ENCODE peak calls at places on chromosomes 11 and 22, in four cellular contexts. Q, S, J and K are unnamed samples.

GRCh38 chr22:43501951-43502874 is 90.4 kb downstream of the MPPED1 start:
- DNase-seq in J (no peak), Q (no peak), S (no peak), K (no peak)

GRCh38 chr22:41411021-41411851 is 29.5 kb downstream of the TEF start:
- DNase-seq in Q (no peak), J (peak; percentile 48), S (no peak), K (no peak)

GRCh38 chr11:17748761-17749721 is 14.5 kb downstream of the KCNC1 start:
- DNase-seq in S (no peak), J (no peak), Q (no peak), K (no peak)

GRCh38 chr11:57641011-57641410 is 8.7 kb downstream of the YPEL4 start:
- DNase-seq in Q (no peak), S (no peak), J (no peak), K (no peak)

GRCh38 chr11:9206496-9206895 is 58.7 kb downstream of the DENND5A start:
- DNase-seq in J (no peak), Q (no peak), S (no peak), K (no peak)

GRCh38 chr11:19311306-19312030 is 70.7 kb upstream of the E2F8 start:
- DNase-seq in Q (no peak), J (peak; percentile 64), S (peak; percentile 69), K (no peak)

GRCh38 chr22:16922076-16922475 is 85.9 kb downstream of the GAB4 start:
- DNase-seq in S (no peak), Q (no peak), J (no peak), K (no peak)

GRCh38 chr11:48150213-48150612 is 66.4 kb upstream of the OR4B1 start:
- DNase-seq in J (no peak), Q (no peak), S (no peak), K (no peak)

GRCh38 chr22:19951351-19951750 is 9.7 kb upstream of the TXNRD2 start:
- DNase-seq in J (no peak), S (no peak), Q (no peak), K (no peak)

GRCh38 chr11:391117-392017 is 2.6 kb upstream of the PKP3 start:
- DNase-seq in J (no peak), Q (no peak), S (no peak), K (no peak)

GRCh38 chr22:38745676-38746460 is 9.9 kb downstream of the SUN2 start:
- DNase-seq in S (no peak), Q (no peak), J (no peak), K (no peak)

GRCh38 chr11:61090982-61091372 is 11.3 kb upstream of the CD5 start:
- DNase-seq in S (no peak), Q (no peak), J (no peak), K (no peak)

GRCh38 chr22:24982301-24983056 is 30.0 kb downstream of the KIAA1671 start:
- DNase-seq in Q (no peak), J (no peak), S (no peak), K (no peak)

GRCh38 chr22:43005106-43005505 is 9.8 kb downstream of the PACSIN2 start:
- DNase-seq in Q (no peak), J (no peak), S (no peak), K (no peak)

GRCh38 chr11:12377824-12378593 is 638 bp downstream of the PARVA start:
- DNase-seq in J (peak; percentile 88), S (peak; percentile 69), Q (no peak), K (no peak)

GRCh38 chr11:1117970-1118369 is 39.8 kb upstream of the MUC5AC start:
- DNase-seq in Q (no peak), S (no peak), J (no peak), K (no peak)

GRCh38 chr11:95764267-95764898 is 25.2 kb downstream of the FAM76B start:
- DNase-seq in Q (no peak), S (no peak), J (no peak), K (no peak)

GRCh38 chr11:61075891-61076290 is 26.4 kb upstream of the CD5 start:
- DNase-seq in S (no peak), J (no peak), Q (no peak), K (no peak)

GRCh38 chr11:47867821-47868220 is 19.7 kb upstream of the NUP160 start:
- DNase-seq in S (no peak), J (no peak), Q (no peak), K (no peak)

GRCh38 chr11:124329787-124330478 is 9.9 kb upstream of the OR8D2 start:
- DNase-seq in S (no peak), Q (no peak), J (no peak), K (peak; percentile 18)